ENCODE peak calls at places on chromosomes 11 and 22, in five cellular contexts. J, P, N, H and C are unnamed samples.

GRCh38 chr11:63537293-63538101 is 889 bp downstream of the PLAAT4 start:
- DNase-seq in J (no peak), P (peak; percentile 4), N (peak; percentile 65), H (peak; percentile 74), C (peak; percentile 86)

GRCh38 chr11:79439893-79440450 is 858 bp downstream of the TENM4 start:
- DNase-seq in J (no peak), P (no peak), N (no peak), H (peak; percentile 23), C (no peak)

GRCh38 chr11:128709402-128709801 is 15.5 kb downstream of the FLI1 start:
- DNase-seq in J (no peak), P (peak; percentile 98), N (no peak), H (peak; percentile 68), C (no peak)

GRCh38 chr22:24455751-24456426 is 28.5 kb downstream of the ADORA2A start:
- DNase-seq in J (no peak), P (no peak), N (no peak), H (peak; percentile 73), C (no peak)

GRCh38 chr22:50399751-50400331 is 56.7 kb downstream of the PPP6R2 start:
- DNase-seq in J (no peak), P (no peak), N (peak; percentile 45), H (peak; percentile 37), C (peak; percentile 42)

GRCh38 chr11:95498731-95499396 is 267.9 kb upstream of the SESN3 start:
- DNase-seq in J (no peak), P (no peak), N (no peak), H (no peak), C (no peak)

GRCh38 chr11:110490886-110491285 is 61.1 kb downstream of the FDX1 start:
- DNase-seq in J (no peak), P (peak; percentile 80), N (no peak), H (no peak), C (no peak)

GRCh38 chr11:86888164-86888977 is 66.8 kb downstream of the FZD4 start:
- DNase-seq in J (no peak), P (peak; percentile 79), N (no peak), H (no peak), C (no peak)

GRCh38 chr11:20355221-20356219 is 8.0 kb upstream of the HTATIP2 start:
- DNase-seq in J (no peak), P (peak; percentile 58), N (peak; percentile 27), H (no peak), C (peak; percentile 35)

GRCh38 chr11:19697721-19698121 is 14.9 kb upstream of the NAV2 start:
- DNase-seq in J (no peak), P (no peak), N (no peak), H (no peak), C (no peak)

GRCh38 chr11:73980001-73980960 is 2.4 kb downstream of the UCP2 start:
- DNase-seq in J (peak; percentile 24), P (peak; percentile 20), N (peak; percentile 40), H (peak; percentile 52), C (peak; percentile 80)

GRCh38 chr11:76781861-76782500 is 1.2 kb upstream of the TSKU start:
- DNase-seq in J (no peak), P (no peak), N (no peak), H (no peak), C (no peak)

GRCh38 chr22:42270512-42271190 is at the start of gene TCF20:
- DNase-seq in J (no peak), P (peak; percentile 62), N (peak; percentile 77), H (peak; percentile 85), C (peak; percentile 82)

GRCh38 chr11:73226297-73227006 is 8.4 kb downstream of the P2RY2 start:
- DNase-seq in J (no peak), P (no peak), N (no peak), H (no peak), C (no peak)

GRCh38 chr11:108388576-108388975 is 78.8 kb downstream of the C11orf65 start:
- DNase-seq in J (no peak), P (no peak), N (no peak), H (no peak), C (no peak)

GRCh38 chr22:39789794-39790193 is 103.8 kb downstream of the ENTHD1 start:
- DNase-seq in J (no peak), P (no peak), N (no peak), H (no peak), C (no peak)

DNA sequence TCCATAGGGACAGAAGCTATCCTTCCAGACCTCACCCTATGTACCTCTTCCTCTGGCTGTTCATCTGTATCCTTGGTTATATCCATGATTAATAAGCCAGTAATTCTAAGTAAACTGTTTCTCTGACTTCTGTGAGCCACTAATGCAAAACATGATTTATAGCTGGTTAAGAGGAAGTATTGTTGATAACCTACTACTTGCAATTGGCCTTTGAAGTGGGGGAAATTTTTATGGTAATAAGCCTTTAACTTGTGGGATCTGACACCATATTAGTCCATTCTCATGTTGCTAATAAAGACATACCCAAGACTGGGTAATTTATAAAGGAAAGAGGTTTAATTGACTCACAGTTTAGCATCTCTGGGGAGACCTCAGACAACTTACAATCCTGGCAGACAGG is 21.9 kb downstream of the CASP12 start:
- DNase-seq in J (no peak), P (no peak), N (no peak), H (no peak), C (no peak)
- H3K4me3 ChIP-seq in J (no peak overlapping the region), P (no peak overlapping the region), N (no peak overlapping the region), H (no peak overlapping the region), C (no peak overlapping the region)

GRCh38 chr11:42766191-42766590 is 545.6 kb upstream of the API5 start:
- DNase-seq in J (no peak), P (no peak), N (no peak), H (no peak), C (no peak)
- H3K27ac ChIP-seq in J (no peak overlapping the region), P (no peak overlapping the region), N (no peak overlapping the region), H (no peak overlapping the region), C (no peak overlapping the region)

DNA sequence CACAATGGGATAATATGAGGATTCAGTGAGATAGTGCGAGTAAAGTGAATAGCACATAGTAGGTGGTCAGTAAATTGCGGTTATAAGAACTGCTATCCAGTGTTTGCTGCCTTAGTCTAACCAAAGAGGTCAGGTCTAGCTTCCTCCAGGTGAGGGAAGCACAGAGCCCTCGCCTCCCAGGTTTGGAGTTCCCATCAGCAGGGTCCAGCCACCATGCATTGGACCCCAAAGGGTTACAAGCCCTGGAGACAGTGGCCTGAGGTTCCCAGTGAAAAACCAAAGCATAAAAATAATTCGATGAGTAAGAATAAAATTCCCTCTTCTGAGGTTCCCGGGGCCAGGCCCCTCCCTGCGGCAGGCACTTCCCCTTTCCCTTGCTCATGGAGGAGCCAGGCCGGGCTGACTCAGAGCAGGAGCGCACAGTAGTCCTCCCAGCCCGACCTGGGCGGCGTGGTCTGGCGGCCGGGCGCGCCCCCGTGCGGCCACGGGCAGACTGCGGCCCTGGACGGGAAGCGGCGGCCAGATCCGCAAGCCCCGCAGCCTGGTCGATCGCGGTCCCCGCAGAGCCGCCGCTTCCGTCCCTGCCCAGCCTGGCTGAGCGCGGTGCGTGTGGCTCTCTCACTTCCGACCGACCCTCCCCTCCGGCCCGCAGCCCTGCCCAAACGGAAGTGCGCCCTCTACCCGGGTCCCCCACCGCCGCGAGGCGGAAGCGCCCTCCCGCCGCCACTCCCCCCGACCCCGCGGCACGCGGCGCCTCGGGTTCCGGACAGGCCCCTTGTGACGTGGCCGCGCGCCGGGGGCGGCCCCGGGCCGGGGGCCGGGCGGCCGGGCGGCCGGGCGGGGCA is at the start of gene SLC39A13:
- DNase-seq in J (peak; percentile 89), P (peak; percentile 95), N (peak; percentile 95), H (peak; percentile 95), C (peak; percentile 95)
- TF ChIP-seq POLR2A in J (peak; percentile 82), P (peak; percentile 76), N (peak; percentile 97), H (peak; percentile 96), C (no peak)

DNA sequence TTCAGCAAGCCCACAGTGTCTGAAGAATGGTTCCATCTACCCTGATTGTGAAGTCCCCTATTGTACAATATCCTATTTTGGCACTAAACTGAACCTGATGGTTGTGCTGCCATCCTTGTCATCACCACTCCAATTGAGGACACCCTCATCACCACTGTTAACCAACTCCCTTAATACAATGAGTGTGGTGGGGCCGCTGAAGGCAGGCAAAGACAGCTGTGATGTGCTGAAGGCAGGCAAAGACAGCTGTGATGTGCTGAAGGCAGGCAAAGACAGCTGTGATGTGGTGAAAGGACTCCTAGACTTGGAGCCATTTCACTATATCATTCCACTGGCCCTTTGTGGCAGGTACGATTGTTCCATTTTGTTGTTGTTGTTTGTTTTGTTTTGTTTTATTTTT is 481.6 kb downstream of the SOX6 start:
- DNase-seq in J (no peak), P (no peak), N (no peak), H (no peak), C (no peak)
- H3K4me3 ChIP-seq in J (no peak overlapping the region), P (no peak overlapping the region), N (no peak overlapping the region), H (no peak overlapping the region), C (no peak overlapping the region)

DNA sequence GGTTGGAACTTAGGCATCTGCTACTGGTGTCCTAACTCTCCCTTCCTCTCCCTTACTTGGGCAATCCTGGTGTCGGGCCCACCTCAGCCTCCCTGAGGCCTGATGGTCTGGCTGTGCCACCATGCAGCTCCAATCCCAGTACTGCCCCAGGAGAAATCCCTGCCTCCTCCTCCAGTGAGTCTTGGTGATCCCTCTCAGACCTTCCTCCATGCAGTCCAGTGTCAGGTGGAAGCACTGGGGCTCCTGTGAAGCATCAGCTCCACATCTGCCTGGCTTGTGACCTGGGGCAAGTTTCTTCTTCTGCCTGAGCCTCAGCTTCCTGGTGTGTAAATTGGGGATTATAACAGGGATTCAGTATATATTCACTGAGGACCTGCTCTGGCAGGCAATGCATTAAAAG is 1.8 kb upstream of the PELI3 start:
- DNase-seq in J (no peak), P (no peak), N (no peak), H (no peak), C (no peak)
- H3K27ac ChIP-seq in J (no peak overlapping the region), P (no peak overlapping the region), N (no peak overlapping the region), H (no peak overlapping the region), C (no peak overlapping the region)

DNA sequence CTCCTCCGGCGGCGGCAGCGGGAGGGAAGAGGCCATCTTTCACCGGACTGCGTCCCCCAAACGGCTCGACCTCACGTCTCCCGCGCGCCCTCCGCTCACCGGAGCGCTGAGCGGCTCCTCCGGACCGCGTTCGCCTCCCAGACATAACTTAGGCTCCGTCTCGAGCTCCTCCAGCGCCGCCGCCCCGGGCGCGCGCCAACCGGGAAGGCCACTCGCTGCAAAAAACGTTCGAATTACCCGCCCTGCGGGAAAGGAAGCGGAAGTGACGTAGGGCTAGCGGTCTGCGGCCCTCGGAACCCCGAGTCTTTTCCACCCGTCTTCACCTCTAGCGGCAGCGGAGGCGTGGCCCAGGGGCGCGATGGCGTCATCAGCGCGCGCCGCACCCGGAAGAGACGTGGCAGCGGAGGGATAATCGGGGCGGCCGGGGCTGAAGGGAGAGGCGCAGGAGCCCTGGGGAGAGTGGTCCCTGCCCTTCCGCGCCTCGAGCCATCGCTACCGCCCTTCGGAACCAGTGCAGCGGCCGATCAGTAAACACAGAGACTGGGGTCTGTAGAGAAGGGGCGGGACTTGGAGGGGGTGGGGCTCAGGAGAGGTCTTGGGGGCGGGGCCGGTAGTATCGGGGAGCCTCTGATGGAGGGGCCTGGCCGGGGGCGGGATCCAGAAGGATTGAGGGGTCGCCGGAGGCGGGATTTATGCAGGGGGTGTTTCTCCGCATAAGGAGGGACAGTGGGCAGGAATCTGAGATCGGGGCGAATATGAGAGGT is at the start of the genes CDCA5 and ZFPL1:
- DNase-seq in J (peak; percentile 63), P (peak; percentile 94), N (peak; percentile 96), H (peak; percentile 95), C (peak; percentile 97)
- TF ChIP-seq POLR2A in J (no peak), P (peak; percentile 97), N (peak; percentile 44), H (peak; percentile 58), C (no peak)

DNA sequence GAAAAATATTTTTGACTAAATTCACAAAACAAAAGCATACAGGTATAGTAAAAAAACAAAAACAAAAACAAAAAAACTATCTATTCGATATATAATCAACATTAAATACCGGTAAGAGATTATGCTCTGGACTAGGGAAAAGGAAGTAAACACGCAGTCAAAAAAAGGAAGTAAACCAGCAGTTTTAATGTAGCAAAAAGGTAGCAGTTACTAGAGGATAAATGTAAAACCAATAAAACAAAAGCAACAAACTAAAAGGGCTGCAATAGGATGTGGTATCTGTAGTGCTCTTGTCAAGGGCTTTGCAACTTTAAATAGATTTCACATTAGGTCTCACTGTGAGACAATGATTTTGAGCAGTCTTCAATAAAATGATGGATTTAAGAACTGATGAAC is 2.4 kb downstream of the TRIM22 start:
- DNase-seq in J (no peak), P (no peak), N (no peak), H (no peak), C (no peak)
- H3K4me3 ChIP-seq in J (peak overlapping the region; percentile 60), P (no peak overlapping the region), N (no peak overlapping the region), H (peak overlapping the region; percentile 69), C (peak overlapping the region; percentile 51)